ENCODE peak calls at places on chromosomes 11 and 22, in nine cellular contexts. One of them, this sample, is unnamed.

GRCh38 chr22:47091241-47091691 is 328.8 kb downstream of the TBC1D22A start:
- DNase-seq in fibroblast of pulmonary artery: no peak
- DNase-seq in mammary epithelial cell: peak; percentile 3
- DNase-seq in fibroblast of the aortic adventitia: no peak
- DNase-seq in adrenal gland: no peak
- DNase-seq in CD8-positive, alpha-beta T cell: no peak
- DNase-seq in dorsolateral prefrontal cortex: no peak
- DNase-seq in Calu3: no peak
- DNase-seq in fibroblast of villous mesenchyme: peak; percentile 44
- DNase-seq in this sample: no peak

GRCh38 chr11:116607027-116607426 is 165.8 kb downstream of the BUD13 start:
- DNase-seq in CD8-positive, alpha-beta T cell: no peak
- DNase-seq in Calu3: no peak
- DNase-seq in fibroblast of villous mesenchyme: no peak
- DNase-seq in fibroblast of pulmonary artery: no peak
- DNase-seq in mammary epithelial cell: no peak
- DNase-seq in fibroblast of the aortic adventitia: no peak
- DNase-seq in adrenal gland: no peak
- DNase-seq in dorsolateral prefrontal cortex: no peak
- DNase-seq in this sample: no peak

GRCh38 chr22:46072030-46072881 is 78.1 kb upstream of the PPARA start:
- DNase-seq in mammary epithelial cell: peak; percentile 71
- DNase-seq in fibroblast of pulmonary artery: peak; percentile 54
- DNase-seq in fibroblast of the aortic adventitia: peak; percentile 57
- DNase-seq in dorsolateral prefrontal cortex: peak; percentile 57
- DNase-seq in CD8-positive, alpha-beta T cell: no peak
- DNase-seq in adrenal gland: no peak
- DNase-seq in Calu3: peak; percentile 60
- DNase-seq in fibroblast of villous mesenchyme: peak; percentile 72
- DNase-seq in this sample: peak; percentile 37

GRCh38 chr11:64409707-64410395 is 50.9 kb downstream of the RPS6KA4 start:
- DNase-seq in fibroblast of pulmonary artery: no peak
- DNase-seq in Calu3: no peak
- DNase-seq in CD8-positive, alpha-beta T cell: no peak
- DNase-seq in mammary epithelial cell: no peak
- DNase-seq in fibroblast of the aortic adventitia: no peak
- DNase-seq in adrenal gland: no peak
- DNase-seq in dorsolateral prefrontal cortex: no peak
- DNase-seq in fibroblast of villous mesenchyme: peak; percentile 87
- DNase-seq in this sample: peak; percentile 39

GRCh38 chr11:36002196-36002595 is 58.3 kb downstream of the LDLRAD3 start:
- DNase-seq in adrenal gland: no peak
- DNase-seq in fibroblast of the aortic adventitia: no peak
- DNase-seq in fibroblast of pulmonary artery: peak; percentile 32
- DNase-seq in Calu3: no peak
- DNase-seq in dorsolateral prefrontal cortex: peak; percentile 54
- DNase-seq in CD8-positive, alpha-beta T cell: no peak
- DNase-seq in fibroblast of villous mesenchyme: no peak
- DNase-seq in mammary epithelial cell: no peak
- DNase-seq in this sample: no peak

GRCh38 chr11:45518096-45518852 is 147.1 kb downstream of the CHST1 start:
- DNase-seq in CD8-positive, alpha-beta T cell: no peak
- DNase-seq in adrenal gland: no peak
- DNase-seq in fibroblast of villous mesenchyme: no peak
- DNase-seq in Calu3: no peak
- DNase-seq in fibroblast of pulmonary artery: no peak
- DNase-seq in dorsolateral prefrontal cortex: no peak
- DNase-seq in mammary epithelial cell: no peak
- DNase-seq in fibroblast of the aortic adventitia: no peak
- DNase-seq in this sample: no peak

GRCh38 chr22:23263651-23264555 is 83.6 kb downstream of the BCR start:
- DNase-seq in dorsolateral prefrontal cortex: peak; percentile 36
- DNase-seq in CD8-positive, alpha-beta T cell: peak; percentile 30
- DNase-seq in Calu3: no peak
- DNase-seq in fibroblast of the aortic adventitia: no peak
- DNase-seq in mammary epithelial cell: peak; percentile 69
- DNase-seq in adrenal gland: no peak
- DNase-seq in fibroblast of villous mesenchyme: no peak
- DNase-seq in fibroblast of pulmonary artery: no peak
- DNase-seq in this sample: no peak

GRCh38 chr11:47254381-47254780 is 3.4 kb upstream of the NR1H3 start:
- DNase-seq in fibroblast of the aortic adventitia: peak; percentile 33
- DNase-seq in Calu3: no peak
- DNase-seq in adrenal gland: peak; percentile 49
- DNase-seq in fibroblast of villous mesenchyme: peak; percentile 61
- DNase-seq in mammary epithelial cell: no peak
- DNase-seq in fibroblast of pulmonary artery: peak; percentile 50
- DNase-seq in CD8-positive, alpha-beta T cell: no peak
- DNase-seq in dorsolateral prefrontal cortex: no peak
- DNase-seq in this sample: no peak

GRCh38 chr11:73404048-73404447 is 27.8 kb downstream of the RELT start:
- DNase-seq in fibroblast of the aortic adventitia: peak; percentile 49
- DNase-seq in fibroblast of pulmonary artery: peak; percentile 72
- DNase-seq in dorsolateral prefrontal cortex: peak; percentile 66
- DNase-seq in CD8-positive, alpha-beta T cell: no peak
- DNase-seq in Calu3: peak; percentile 36
- DNase-seq in fibroblast of villous mesenchyme: peak; percentile 60
- DNase-seq in adrenal gland: peak; percentile 70
- DNase-seq in mammary epithelial cell: peak; percentile 31
- DNase-seq in this sample: peak; percentile 72

GRCh38 chr11:66696186-66696585 is 18.5 kb upstream of the RBM4B start:
- DNase-seq in Calu3: no peak
- DNase-seq in CD8-positive, alpha-beta T cell: no peak
- DNase-seq in mammary epithelial cell: no peak
- DNase-seq in fibroblast of villous mesenchyme: no peak
- DNase-seq in fibroblast of pulmonary artery: no peak
- DNase-seq in dorsolateral prefrontal cortex: no peak
- DNase-seq in adrenal gland: no peak
- DNase-seq in fibroblast of the aortic adventitia: no peak
- DNase-seq in this sample: no peak

GRCh38 chr22:35863432-35863831 is 145.8 kb downstream of the APOL5 start:
- DNase-seq in fibroblast of the aortic adventitia: no peak
- DNase-seq in Calu3: no peak
- DNase-seq in fibroblast of pulmonary artery: no peak
- DNase-seq in CD8-positive, alpha-beta T cell: no peak
- DNase-seq in adrenal gland: no peak
- DNase-seq in dorsolateral prefrontal cortex: no peak
- DNase-seq in fibroblast of villous mesenchyme: no peak
- DNase-seq in mammary epithelial cell: no peak
- DNase-seq in this sample: no peak

GRCh38 chr11:88338223-88338661 is 706 bp upstream of the CTSC start:
- DNase-seq in fibroblast of villous mesenchyme: peak; percentile 93
- DNase-seq in CD8-positive, alpha-beta T cell: no peak
- DNase-seq in mammary epithelial cell: peak; percentile 87
- DNase-seq in fibroblast of the aortic adventitia: peak; percentile 79
- DNase-seq in adrenal gland: peak; percentile 32
- DNase-seq in Calu3: peak; percentile 48
- DNase-seq in fibroblast of pulmonary artery: peak; percentile 90
- DNase-seq in dorsolateral prefrontal cortex: no peak
- DNase-seq in this sample: no peak

GRCh38 chr11:96257036-96257435 is 86.0 kb downstream of the MAML2 start:
- DNase-seq in fibroblast of villous mesenchyme: peak; percentile 72
- DNase-seq in mammary epithelial cell: no peak
- DNase-seq in Calu3: no peak
- DNase-seq in CD8-positive, alpha-beta T cell: no peak
- DNase-seq in adrenal gland: no peak
- DNase-seq in dorsolateral prefrontal cortex: no peak
- DNase-seq in fibroblast of pulmonary artery: no peak
- DNase-seq in fibroblast of the aortic adventitia: no peak
- DNase-seq in this sample: no peak

GRCh38 chr11:110679323-110679980 is 32.8 kb downstream of the ARHGAP20 start:
- DNase-seq in adrenal gland: no peak
- DNase-seq in fibroblast of the aortic adventitia: peak; percentile 39
- DNase-seq in CD8-positive, alpha-beta T cell: no peak
- DNase-seq in mammary epithelial cell: no peak
- DNase-seq in fibroblast of pulmonary artery: peak; percentile 24
- DNase-seq in fibroblast of villous mesenchyme: peak; percentile 47
- DNase-seq in Calu3: no peak
- DNase-seq in dorsolateral prefrontal cortex: no peak
- DNase-seq in this sample: no peak

GRCh38 chr22:24230911-24231656 is 13.8 kb downstream of the GGT5 start:
- DNase-seq in adrenal gland: peak; percentile 45
- DNase-seq in dorsolateral prefrontal cortex: peak; percentile 11
- DNase-seq in Calu3: peak; percentile 67
- DNase-seq in mammary epithelial cell: no peak
- DNase-seq in CD8-positive, alpha-beta T cell: peak; percentile 36
- DNase-seq in fibroblast of villous mesenchyme: no peak
- DNase-seq in fibroblast of pulmonary artery: no peak
- DNase-seq in fibroblast of the aortic adventitia: no peak
- DNase-seq in this sample: peak; percentile 55

GRCh38 chr22:20141186-20142077 is 9.4 kb downstream of the CCDC188 start:
- DNase-seq in Calu3: no peak
- DNase-seq in mammary epithelial cell: no peak
- DNase-seq in fibroblast of pulmonary artery: peak; percentile 43
- DNase-seq in fibroblast of the aortic adventitia: peak; percentile 36
- DNase-seq in adrenal gland: no peak
- DNase-seq in dorsolateral prefrontal cortex: no peak
- DNase-seq in CD8-positive, alpha-beta T cell: no peak
- DNase-seq in fibroblast of villous mesenchyme: peak; percentile 17
- DNase-seq in this sample: no peak

GRCh38 chr11:61509058-61510029 is 795 bp downstream of the LRRC10B start:
- DNase-seq in fibroblast of the aortic adventitia: peak; percentile 62
- DNase-seq in Calu3: peak; percentile 71
- DNase-seq in CD8-positive, alpha-beta T cell: no peak
- DNase-seq in dorsolateral prefrontal cortex: peak; percentile 48
- DNase-seq in fibroblast of pulmonary artery: peak; percentile 65
- DNase-seq in fibroblast of villous mesenchyme: peak; percentile 63
- DNase-seq in adrenal gland: peak; percentile 67
- DNase-seq in mammary epithelial cell: peak; percentile 84
- DNase-seq in this sample: peak; percentile 86

GRCh38 chr11:74936087-74936486 is 12.8 kb downstream of the XRRA1 start:
- DNase-seq in CD8-positive, alpha-beta T cell: no peak
- DNase-seq in fibroblast of villous mesenchyme: no peak
- DNase-seq in adrenal gland: no peak
- DNase-seq in Calu3: no peak
- DNase-seq in mammary epithelial cell: no peak
- DNase-seq in fibroblast of pulmonary artery: no peak
- DNase-seq in fibroblast of the aortic adventitia: no peak
- DNase-seq in dorsolateral prefrontal cortex: no peak
- DNase-seq in this sample: no peak

GRCh38 chr11:78030429-78031325 is 7.6 kb upstream of the KCTD14 start:
- DNase-seq in Calu3: peak; percentile 83
- DNase-seq in CD8-positive, alpha-beta T cell: no peak
- DNase-seq in fibroblast of villous mesenchyme: no peak
- DNase-seq in fibroblast of the aortic adventitia: peak; percentile 68
- DNase-seq in adrenal gland: peak; percentile 70
- DNase-seq in mammary epithelial cell: peak; percentile 40
- DNase-seq in dorsolateral prefrontal cortex: peak; percentile 86
- DNase-seq in fibroblast of pulmonary artery: peak; percentile 89
- DNase-seq in this sample: no peak

DNA sequence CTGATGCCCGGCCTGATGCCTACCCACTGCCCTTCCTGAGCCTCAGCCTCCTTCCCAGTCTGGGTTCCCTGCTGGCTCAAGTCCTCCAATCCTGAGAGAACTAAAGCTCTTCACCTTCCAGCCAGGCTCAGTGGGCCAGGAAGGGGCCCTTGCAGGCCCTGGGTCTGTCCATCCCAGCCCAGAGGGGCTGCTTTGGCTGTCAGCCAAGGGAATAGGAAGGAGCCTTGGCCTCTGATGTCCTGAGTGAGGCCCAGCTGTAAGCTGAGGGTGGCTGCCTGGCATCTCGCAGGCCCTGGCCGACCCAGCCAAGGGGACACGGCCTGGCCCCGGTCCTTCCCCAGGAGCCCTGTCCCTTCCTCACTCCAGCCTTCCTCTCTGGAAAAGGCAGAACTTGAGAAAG is 83.4 kb downstream of the DHCR7 start:
- DNase-seq in Calu3: no peak
- DNase-seq in fibroblast of the aortic adventitia: no peak
- DNase-seq in fibroblast of villous mesenchyme: no peak
- DNase-seq in adrenal gland: no peak
- DNase-seq in fibroblast of pulmonary artery: no peak
- DNase-seq in mammary epithelial cell: no peak
- DNase-seq in dorsolateral prefrontal cortex: no peak
- DNase-seq in CD8-positive, alpha-beta T cell: no peak
- DNase-seq in this sample: no peak
- TF ChIP-seq CTCF in Calu3: no peak
- TF ChIP-seq CTCF in fibroblast of the aortic adventitia: no peak
- TF ChIP-seq CTCF in fibroblast of villous mesenchyme: no peak
- TF ChIP-seq CTCF in adrenal gland: no peak
- TF ChIP-seq CTCF in fibroblast of pulmonary artery: no peak
- TF ChIP-seq CTCF in mammary epithelial cell: no peak
- TF ChIP-seq CTCF in dorsolateral prefrontal cortex: no peak
- TF ChIP-seq CTCF in CD8-positive, alpha-beta T cell: no peak
- TF ChIP-seq CTCF in this sample: no peak

GRCh38 chr11:120079750-120080610 is 57.9 kb downstream of the TRIM29 start:
- DNase-seq in CD8-positive, alpha-beta T cell: no peak
- DNase-seq in Calu3: no peak
- DNase-seq in fibroblast of the aortic adventitia: no peak
- DNase-seq in fibroblast of villous mesenchyme: no peak
- DNase-seq in adrenal gland: no peak
- DNase-seq in dorsolateral prefrontal cortex: no peak
- DNase-seq in mammary epithelial cell: no peak
- DNase-seq in fibroblast of pulmonary artery: no peak
- DNase-seq in this sample: peak; percentile 49
- TF ChIP-seq CTCF in CD8-positive, alpha-beta T cell: peak; percentile 70
- TF ChIP-seq CTCF in Calu3: peak; percentile 13
- TF ChIP-seq CTCF in fibroblast of the aortic adventitia: peak; percentile 36
- TF ChIP-seq CTCF in fibroblast of villous mesenchyme: peak; percentile 27
- TF ChIP-seq CTCF in adrenal gland: peak; percentile 57
- TF ChIP-seq CTCF in dorsolateral prefrontal cortex: peak; percentile 69
- TF ChIP-seq CTCF in mammary epithelial cell: peak; percentile 16
- TF ChIP-seq CTCF in fibroblast of pulmonary artery: peak; percentile 33
- TF ChIP-seq CTCF in this sample: peak; percentile 70

DNA sequence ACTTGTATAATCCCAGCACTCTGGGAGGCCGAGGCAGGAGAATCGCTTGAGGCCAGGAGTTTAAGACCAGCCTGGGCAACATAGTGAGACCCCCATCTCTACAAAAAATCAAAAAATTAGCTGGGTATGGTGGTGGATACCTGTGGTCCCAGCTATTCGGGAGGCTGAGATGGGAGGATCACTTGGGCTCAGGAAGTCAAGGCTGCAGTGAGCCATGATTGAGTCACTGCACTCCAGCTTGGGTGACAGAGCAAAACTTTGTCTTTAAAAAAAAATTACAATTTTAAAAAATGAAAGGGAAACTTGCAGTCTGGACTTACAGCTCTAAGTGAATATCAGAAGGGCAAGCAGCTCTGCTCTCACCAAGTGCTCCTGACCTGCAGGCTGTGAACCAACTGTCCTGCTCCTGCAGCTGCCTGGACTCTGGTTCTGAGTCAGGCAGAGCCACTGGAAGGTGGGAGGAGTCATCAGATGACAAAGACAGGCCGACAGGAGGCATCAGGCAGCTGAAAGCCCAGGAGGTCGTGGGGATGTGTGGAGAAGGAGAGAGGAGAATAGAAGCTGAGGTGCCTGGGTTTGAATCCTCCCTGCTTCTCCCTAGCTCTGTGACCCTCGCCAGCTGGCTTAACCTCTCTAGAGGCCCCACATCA is 9.6 kb downstream of the SMTNL1 start:
- DNase-seq in Calu3: no peak
- DNase-seq in mammary epithelial cell: peak; percentile 42
- DNase-seq in fibroblast of pulmonary artery: peak; percentile 41
- DNase-seq in CD8-positive, alpha-beta T cell: no peak
- DNase-seq in fibroblast of villous mesenchyme: peak; percentile 21
- DNase-seq in dorsolateral prefrontal cortex: no peak
- DNase-seq in fibroblast of the aortic adventitia: no peak
- DNase-seq in adrenal gland: no peak
- DNase-seq in this sample: peak; percentile 47
- TF ChIP-seq CTCF in Calu3: no peak
- TF ChIP-seq CTCF in mammary epithelial cell: no peak
- TF ChIP-seq CTCF in fibroblast of pulmonary artery: peak; percentile 15
- TF ChIP-seq CTCF in CD8-positive, alpha-beta T cell: no peak
- TF ChIP-seq CTCF in fibroblast of villous mesenchyme: peak; percentile 24
- TF ChIP-seq CTCF in dorsolateral prefrontal cortex: no peak
- TF ChIP-seq CTCF in fibroblast of the aortic adventitia: no peak
- TF ChIP-seq CTCF in adrenal gland: no peak
- TF ChIP-seq CTCF in this sample: no peak

GRCh38 chr11:5992604-5993251 is 5.9 kb upstream of the OR52L1 start:
- DNase-seq in mammary epithelial cell: peak; percentile 18
- DNase-seq in fibroblast of pulmonary artery: peak; percentile 30
- DNase-seq in CD8-positive, alpha-beta T cell: no peak
- DNase-seq in fibroblast of the aortic adventitia: peak; percentile 29
- DNase-seq in dorsolateral prefrontal cortex: no peak
- DNase-seq in Calu3: peak; percentile 10
- DNase-seq in adrenal gland: no peak
- DNase-seq in fibroblast of villous mesenchyme: peak; percentile 14
- DNase-seq in this sample: no peak
- TF ChIP-seq CTCF in mammary epithelial cell: peak; percentile 49
- TF ChIP-seq CTCF in fibroblast of pulmonary artery: peak; percentile 59
- TF ChIP-seq CTCF in CD8-positive, alpha-beta T cell: no peak
- TF ChIP-seq CTCF in fibroblast of the aortic adventitia: peak; percentile 60
- TF ChIP-seq CTCF in dorsolateral prefrontal cortex: peak; percentile 43
- TF ChIP-seq CTCF in Calu3: no peak
- TF ChIP-seq CTCF in adrenal gland: peak; percentile 45
- TF ChIP-seq CTCF in fibroblast of villous mesenchyme: peak; percentile 56
- TF ChIP-seq CTCF in this sample: peak; percentile 77